ENCODE peak calls at places on chromosomes 1 and 21, in eight cellular contexts. U is renal cortical epithelial cell; A is body of pancreas; O is activated CD4-positive, alpha-beta T cell treated with anti-CD3 and anti-CD28 coated beads for 36 hours; H is activated naive CD8-positive, alpha-beta T cell treated with anti-CD3 and anti-CD28 coated beads, Interleukin-2, amount 50 U/mL, for 24 hours; G is activated T-cell treated with anti-CD3 and anti-CD28 coated beads, Interleukin-2, amount 50 U/mL, for 24 hours; T is NCI-H1105; Z is Ammon's horn. B is an unnamed sample.

GRCh38 chr21:14862794-14863720 is 201.7 kb downstream of the NRIP1 start:
- DNase-seq in O (peak; percentile 36), T (no peak), A (peak; percentile 43), G (no peak), H (peak; percentile 12), U (no peak), Z (no peak), B (peak; percentile 21)

GRCh38 chr1:156476501-156477298 is 23.9 kb downstream of the MEF2D start:
- DNase-seq in H (peak; percentile 70), O (peak; percentile 69), T (no peak), Z (no peak), U (peak; percentile 77), G (no peak), A (no peak), B (no peak)

GRCh38 chr1:203557390-203557789 is 63.4 kb downstream of the OPTC start:
- DNase-seq in Z (peak; percentile 8), T (no peak), O (no peak), A (no peak), G (no peak), U (peak; percentile 68), H (no peak), B (no peak)

GRCh38 chr1:231626951-231627614 is 493 bp downstream of the DISC1 start:
- DNase-seq in O (peak; percentile 69), A (peak; percentile 57), U (peak; percentile 27), Z (peak; percentile 74), H (peak; percentile 54), T (no peak), G (peak; percentile 62), B (no peak)

GRCh38 chr1:107677674-107678073 is 287.3 kb downstream of the VAV3 start:
- DNase-seq in U (no peak), T (no peak), Z (no peak), G (no peak), A (no peak), O (no peak), H (no peak), B (no peak)

GRCh38 chr1:228697209-228698016 is 37.9 kb upstream of the RHOU start:
- DNase-seq in T (peak; percentile 11), Z (peak; percentile 36), U (peak; percentile 83), H (no peak), O (peak; percentile 10), G (no peak), A (peak; percentile 79), B (no peak)

GRCh38 chr1:221397141-221397540 is 344.7 kb downstream of the DUSP10 start:
- DNase-seq in A (no peak), Z (no peak), O (no peak), U (peak; percentile 65), G (no peak), T (no peak), H (no peak), B (no peak)

GRCh38 chr1:60973668-60974067 is 108.7 kb upstream of the NFIA start:
- DNase-seq in O (no peak), H (no peak), G (no peak), T (no peak), Z (no peak), U (no peak), A (no peak), B (no peak)

GRCh38 chr1:154407021-154407865 is 2.1 kb downstream of the IL6R start:
- DNase-seq in G (peak; percentile 70), A (no peak), U (peak; percentile 51), Z (no peak), T (no peak), H (peak; percentile 61), O (peak; percentile 81), B (no peak)

GRCh38 chr1:226061793-226062557 is 541 bp upstream of the H3-3A start:
- DNase-seq in O (peak; percentile 59), U (peak; percentile 47), A (peak; percentile 87), G (no peak), H (peak; percentile 54), Z (peak; percentile 83), T (peak; percentile 47), B (peak; percentile 95)

GRCh38 chr1:161805399-161806197 is 39.5 kb downstream of the ATF6 start:
- DNase-seq in G (no peak), H (no peak), O (no peak), A (no peak), T (no peak), U (no peak), Z (peak; percentile 10), B (no peak)

GRCh38 chr1:212315907-212316306 is 30.7 kb downstream of the PPP2R5A start:
- DNase-seq in O (peak; percentile 21), T (no peak), G (no peak), A (peak; percentile 26), H (no peak), U (peak; percentile 30), Z (peak; percentile 26), B (peak; percentile 31)

B was measured in erythroblast.